ENCODE peak calls at places on chromosome 5, in ten cellular contexts. T is CD8-positive, alpha-beta memory T cell; U is tibial artery; R is psoas muscle; S is prostate gland; A is CD4-positive, alpha-beta T cell; I is CD8-positive, alpha-beta T cell; B is foreskin keratinocyte; J is H1; L is fibroblast of lung. G is an unnamed sample.

GRCh38 chr5:157689942-157690689 is 18.8 kb downstream of the C5orf52 start:
- DNase-seq in T (no peak), U (no peak), R (no peak), S (no peak), A (peak; percentile 37), I (no peak), B (no peak), J (peak; percentile 60), L (no peak), G (no peak)

GRCh38 chr5:132748522-132749000 is 1.3 kb downstream of the CCNI2 start:
- DNase-seq in T (no peak), U (no peak), R (no peak), S (no peak), A (no peak), I (peak; percentile 7), B (peak; percentile 38), J (no peak), L (no peak), G (no peak)

GRCh38 chr5:73640861-73641320 is 14.9 kb downstream of the ARHGEF28 start:
- DNase-seq in T (no peak), U (no peak), R (no peak), S (no peak), A (no peak), I (no peak), B (no peak), J (no peak), L (peak; percentile 52), G (no peak)

GRCh38 chr5:83562817-83563557 is 91.4 kb downstream of the VCAN start:
- DNase-seq in T (no peak), U (no peak), R (no peak), S (no peak), A (no peak), I (no peak), B (no peak), J (no peak), L (peak; percentile 70), G (no peak)

GRCh38 chr5:136192526-136193395 is at the start of gene SMIM32:
- DNase-seq in T (no peak), U (no peak), R (peak; percentile 68), S (peak; percentile 26), A (no peak), I (no peak), B (no peak), J (peak; percentile 72), L (no peak), G (no peak)

GRCh38 chr5:72204946-72205345 is 97.7 kb downstream of the MAP1B start:
- DNase-seq in T (no peak), U (no peak), R (no peak), S (no peak), A (no peak), I (no peak), B (no peak), J (no peak), L (peak; percentile 18), G (no peak)

GRCh38 chr5:149580808-149581191 is 498 bp upstream of the ARHGEF37 start:
- DNase-seq in T (no peak), U (no peak), R (no peak), S (no peak), A (no peak), I (no peak), B (no peak), J (no peak), L (no peak), G (no peak)

GRCh38 chr5:73121109-73121443 is 701 bp downstream of the TMEM171 start:
- DNase-seq in T (no peak), U (no peak), R (no peak), S (no peak), A (no peak), I (no peak), B (no peak), J (no peak), L (no peak), G (no peak)

GRCh38 chr5:163889369-163889768 is 383.9 kb downstream of the MAT2B start:
- DNase-seq in T (no peak), U (no peak), R (no peak), S (no peak), A (no peak), I (no peak), B (no peak), J (no peak), L (peak; percentile 92), G (no peak)

GRCh38 chr5:43643750-43644149 is 40.8 kb downstream of the NNT start:
- DNase-seq in T (no peak), U (no peak), R (no peak), S (no peak), A (no peak), I (no peak), B (no peak), J (no peak), L (no peak), G (no peak)

GRCh38 chr5:458547-459353 is 15.8 kb downstream of the EXOC3 start:
- DNase-seq in T (no peak), U (peak; percentile 20), R (peak; percentile 52), S (no peak), A (no peak), I (no peak), B (peak; percentile 80), J (no peak), L (no peak), G (peak; percentile 81)

GRCh38 chr5:128199104-128199503 is 115.5 kb downstream of the SLC12A2 start:
- DNase-seq in T (no peak), U (no peak), R (no peak), S (peak; percentile 21), A (no peak), I (no peak), B (no peak), J (no peak), L (peak; percentile 22), G (no peak)

GRCh38 chr5:177431317-177432142 is 5.1 kb downstream of the GRK6 start:
- DNase-seq in T (peak; percentile 88), U (no peak), R (peak; percentile 63), S (no peak), A (peak; percentile 72), I (peak; percentile 73), B (no peak), J (no peak), L (no peak), G (no peak)

GRCh38 chr5:51829226-51829625 is 446.0 kb downstream of the ISL1 start:
- DNase-seq in T (no peak), U (no peak), R (no peak), S (no peak), A (no peak), I (no peak), B (peak; percentile 85), J (no peak), L (no peak), G (no peak)

GRCh38 chr5:178131446-178131996 is 707 bp downstream of the RMND5B start:
- DNase-seq in T (no peak), U (no peak), R (peak; percentile 13), S (no peak), A (no peak), I (no peak), B (no peak), J (no peak), L (no peak), G (no peak)

GRCh38 chr5:122040903-122041302 is 37.2 kb downstream of the LOX start:
- DNase-seq in T (no peak), U (no peak), R (no peak), S (no peak), A (no peak), I (no peak), B (no peak), J (no peak), L (no peak), G (no peak)

DNA sequence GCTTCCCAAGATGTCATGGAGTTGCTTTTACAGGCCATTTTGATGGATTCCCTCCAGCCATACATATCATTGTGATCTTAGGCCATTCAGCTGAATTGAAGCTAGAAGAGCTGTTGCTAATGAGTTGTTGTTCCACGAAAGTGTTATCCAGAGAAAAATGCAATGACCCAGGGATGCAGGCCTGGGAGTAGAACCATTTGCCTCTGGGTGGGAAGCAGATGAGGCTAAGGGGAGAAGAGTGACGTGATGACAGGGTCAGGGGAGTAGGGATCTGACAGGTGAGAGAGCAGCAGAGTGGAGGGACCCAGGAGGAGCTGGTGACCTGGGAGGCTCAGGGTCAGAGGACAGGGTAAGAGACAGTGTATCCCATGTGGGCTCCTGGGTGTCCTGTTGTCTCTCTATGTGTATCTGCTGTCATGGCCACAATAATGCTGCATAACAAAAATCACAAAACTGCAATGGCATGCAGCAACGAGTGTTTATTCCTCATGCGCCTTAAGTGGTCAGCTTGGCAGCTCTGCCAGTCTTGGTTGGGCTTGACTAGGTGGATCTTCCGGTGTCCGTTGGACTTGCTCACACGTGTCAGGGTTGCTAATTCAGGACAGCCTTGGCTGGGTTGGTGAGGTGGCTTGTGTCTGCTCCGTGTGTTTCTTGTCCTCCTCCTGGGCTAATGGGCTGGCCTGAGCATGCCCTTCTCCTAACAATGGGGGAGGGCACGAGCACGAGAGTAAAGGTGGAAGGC is 90.6 kb downstream of the LIFR start:
- DNase-seq in T (no peak), U (no peak), R (no peak), S (no peak), A (no peak), I (no peak), B (no peak), J (no peak), L (no peak), G (no peak)
- H3K27ac ChIP-seq in T (no peak overlapping the region), U (peak overlapping the region; percentile 78), R (peak overlapping the region; percentile 98), S (peak overlapping the region; percentile 59), A (no peak overlapping the region), I (no peak overlapping the region), B (no peak overlapping the region), J (no peak overlapping the region), L (peak overlapping the region; percentile 92), G (peak overlapping the region; percentile 16)

GRCh38 chr5:81995407-81995806 is 23.6 kb downstream of the ATG10 start:
- DNase-seq in T (no peak), U (no peak), R (no peak), S (no peak), A (no peak), I (no peak), B (no peak), J (no peak), L (no peak), G (no peak)

GRCh38 chr5:81989204-81989603 is 17.4 kb downstream of the ATG10 start:
- DNase-seq in T (no peak), U (no peak), R (no peak), S (no peak), A (no peak), I (no peak), B (no peak), J (no peak), L (no peak), G (no peak)

GRCh38 chr5:81994679-81995078 is 22.9 kb downstream of the ATG10 start:
- DNase-seq in T (no peak), U (no peak), R (no peak), S (no peak), A (no peak), I (no peak), B (no peak), J (no peak), L (no peak), G (no peak)
- H3K27ac ChIP-seq in T (no peak overlapping the region), U (no peak overlapping the region), R (no peak overlapping the region), S (no peak overlapping the region), A (no peak overlapping the region), I (no peak overlapping the region), B (no peak overlapping the region), J (no peak overlapping the region), L (no peak overlapping the region), G (no peak overlapping the region)

GRCh38 chr5:111749303-111750026 is 7.5 kb downstream of the NREP start:
- DNase-seq in T (no peak), U (no peak), R (no peak), S (no peak), A (no peak), I (no peak), B (no peak), J (no peak), L (peak; percentile 57), G (no peak)
- H3K27ac ChIP-seq in T (no peak overlapping the region), U (no peak overlapping the region), R (peak overlapping the region; percentile 6), S (no peak overlapping the region), A (no peak overlapping the region), I (no peak overlapping the region), B (no peak overlapping the region), J (no peak overlapping the region), L (peak overlapping the region; percentile 95), G (no peak overlapping the region)

GRCh38 chr5:119289413-119289812 is 66.4 kb upstream of the TNFAIP8 start:
- DNase-seq in T (no peak), U (no peak), R (no peak), S (no peak), A (no peak), I (no peak), B (no peak), J (no peak), L (no peak), G (no peak)
- H3K27ac ChIP-seq in T (no peak overlapping the region), U (peak overlapping the region; percentile 72), R (no peak overlapping the region), S (no peak overlapping the region), A (peak overlapping the region; percentile 89), I (peak overlapping the region; percentile 9), B (peak overlapping the region; percentile 43), J (no peak overlapping the region), L (no peak overlapping the region), G (peak overlapping the region; percentile 78)

G was measured in epithelial cell of prostate.